ENCODE peak calls at places on chromosomes 16 and 17, in eight cellular contexts. F is GM12864, D is tibial artery, O is kidney, U is stomach, H is heart left ventricle, K is neural progenitor cell, S is cardiac fibroblast. Y is an unnamed sample.

GRCh38 chr17:77839324-77840155 is 119.0 kb upstream of the TNRC6C start:
- DNase-seq in F (no peak), D (no peak), O (no peak), U (no peak), H (no peak), K (no peak), S (no peak), Y (no peak)

GRCh38 chr17:79950711-79951110 is 85.0 kb downstream of the TBC1D16 start:
- DNase-seq in F (no peak), D (peak; percentile 50), O (peak; percentile 39), U (no peak), H (no peak), K (peak; percentile 85), S (no peak), Y (no peak)

GRCh38 chr17:43341705-43342600 is 56.8 kb upstream of the ARL4D start:
- DNase-seq in F (no peak), D (no peak), O (no peak), U (no peak), H (no peak), K (no peak), S (peak; percentile 56), Y (peak; percentile 67)

GRCh38 chr17:20171741-20172377 is 162.7 kb downstream of the SPECC1 start:
- DNase-seq in F (no peak), D (no peak), O (no peak), U (peak; percentile 51), H (no peak), K (no peak), S (peak; percentile 24), Y (no peak)

GRCh38 chr16:58028541-58029070 is 3.1 kb downstream of the MMP15 start:
- DNase-seq in F (no peak), D (no peak), O (peak; percentile 66), U (no peak), H (no peak), K (no peak), S (no peak), Y (no peak)

GRCh38 chr17:41563607-41564006 is 8.3 kb downstream of the KRT9 start:
- DNase-seq in F (no peak), D (no peak), O (no peak), U (no peak), H (no peak), K (no peak), S (no peak), Y (no peak)

GRCh38 chr17:68207651-68208253 is 40.1 kb upstream of the AMZ2 start:
- DNase-seq in F (no peak), D (no peak), O (peak; percentile 76), U (no peak), H (no peak), K (no peak), S (no peak), Y (no peak)

GRCh38 chr16:22782299-22782698 is 31.7 kb upstream of the HS3ST2 start:
- DNase-seq in F (no peak), D (no peak), O (no peak), U (no peak), H (no peak), K (peak; percentile 15), S (no peak), Y (no peak)

GRCh38 chr16:57091990-57092785 is at the start of gene CPNE2:
- DNase-seq in F (no peak), D (peak; percentile 84), O (peak; percentile 85), U (peak; percentile 59), H (peak; percentile 83), K (peak; percentile 83), S (peak; percentile 56), Y (peak; percentile 44)

GRCh38 chr16:84503751-84504395 is 586 bp downstream of the MEAK7 start:
- DNase-seq in F (no peak), D (peak; percentile 64), O (no peak), U (no peak), H (no peak), K (peak; percentile 22), S (peak; percentile 6), Y (peak; percentile 51)

GRCh38 chr17:76687278-76688164 is 23.2 kb downstream of the MXRA7 start:
- DNase-seq in F (no peak), D (peak; percentile 91), O (no peak), U (no peak), H (peak; percentile 61), K (no peak), S (no peak), Y (peak; percentile 38)

GRCh38 chr17:63975541-63976092 is 2.9 kb upstream of the SCN4A start:
- DNase-seq in F (no peak), D (no peak), O (no peak), U (no peak), H (no peak), K (no peak), S (no peak), Y (no peak)

GRCh38 chr17:80743181-80743771 is 198.6 kb downstream of the RPTOR start:
- DNase-seq in F (no peak), D (no peak), O (no peak), U (no peak), H (no peak), K (no peak), S (no peak), Y (no peak)

GRCh38 chr17:42680331-42680808 is 1.3 kb downstream of the CCR10 start:
- DNase-seq in F (no peak), D (peak; percentile 77), O (peak; percentile 85), U (no peak), H (peak; percentile 57), K (no peak), S (no peak), Y (peak; percentile 43)

GRCh38 chr17:62718420-62718819 is 89.7 kb downstream of the MARCHF10 start:
- DNase-seq in F (no peak), D (no peak), O (no peak), U (no peak), H (no peak), K (no peak), S (peak; percentile 71), Y (no peak)

GRCh38 chr17:62717589-62718342 is 90.3 kb downstream of the MRC2 start:
- DNase-seq in F (no peak), D (no peak), O (no peak), U (no peak), H (no peak), K (no peak), S (no peak), Y (no peak)

GRCh38 chr17:62719586-62719985 is 88.5 kb downstream of the MARCHF10 start:
- DNase-seq in F (no peak), D (no peak), O (no peak), U (no peak), H (no peak), K (no peak), S (no peak), Y (no peak)

GRCh38 chr17:62722625-62723024 is 85.5 kb downstream of the MARCHF10 start:
- DNase-seq in F (no peak), D (no peak), O (no peak), U (no peak), H (no peak), K (no peak), S (no peak), Y (no peak)

GRCh38 chr17:62720126-62720850 is 87.8 kb downstream of the MARCHF10 start:
- DNase-seq in F (peak; percentile 41), D (no peak), O (no peak), U (no peak), H (no peak), K (peak; percentile 33), S (no peak), Y (no peak)
- TF ChIP-seq CTCF in F (peak; percentile 38), D (no peak), O (no peak), U (no peak), H (no peak), K (peak; percentile 44), S (peak; percentile 41), Y (no peak)

GRCh38 chr16:86424968-86425367 is 85.4 kb upstream of the FOXF1 start:
- DNase-seq in F (no peak), D (no peak), O (no peak), U (no peak), H (no peak), K (peak; percentile 30), S (no peak), Y (peak; percentile 9)

GRCh38 chr16:86428729-86429472 is 81.4 kb upstream of the FOXF1 start:
- DNase-seq in F (no peak), D (no peak), O (peak; percentile 61), U (no peak), H (no peak), K (no peak), S (no peak), Y (no peak)

GRCh38 chr16:86427327-86427935 is 82.9 kb upstream of the FOXF1 start:
- DNase-seq in F (no peak), D (no peak), O (no peak), U (no peak), H (no peak), K (no peak), S (no peak), Y (no peak)

GRCh38 chr16:86424413-86424812 is 85.9 kb upstream of the FOXF1 start:
- DNase-seq in F (no peak), D (no peak), O (no peak), U (no peak), H (no peak), K (peak; percentile 75), S (no peak), Y (no peak)

DNA sequence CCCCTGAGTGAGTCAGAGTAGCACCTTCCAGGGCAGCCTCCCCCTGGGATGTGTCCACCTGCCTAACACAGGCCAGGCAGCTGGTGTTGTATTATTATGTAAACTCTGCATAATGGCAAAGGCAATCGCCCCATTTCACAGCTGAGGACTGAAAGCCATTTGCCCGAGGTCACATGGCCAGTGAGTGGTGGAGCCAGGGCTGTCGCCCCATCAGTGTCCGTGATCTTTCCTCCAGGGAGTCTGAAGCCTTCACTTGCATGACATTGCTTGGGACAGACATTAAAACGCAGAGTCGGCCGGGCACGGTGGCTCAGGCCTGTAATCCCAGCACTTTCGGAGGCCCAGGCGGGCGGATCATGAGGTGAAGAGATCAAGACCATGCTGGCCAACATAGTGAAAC is 84.1 kb upstream of the FOXF1 start:
- DNase-seq in F (no peak), D (no peak), O (no peak), U (no peak), H (no peak), K (no peak), S (no peak), Y (no peak)
- H3K4me3 ChIP-seq in F (no peak overlapping the region), D (no peak overlapping the region), O (no peak overlapping the region), U (no peak overlapping the region), H (no peak overlapping the region), K (no peak overlapping the region), S (no peak overlapping the region), Y (no peak overlapping the region)

GRCh38 chr16:31202402-31203385 is at the start of gene PYCARD:
- DNase-seq in F (no peak), D (peak; percentile 77), O (peak; percentile 86), U (peak; percentile 45), H (peak; percentile 73), K (peak; percentile 49), S (peak; percentile 50), Y (peak; percentile 38)
- TF ChIP-seq CTCF in F (no peak), D (no peak), O (no peak), U (no peak), H (no peak), K (no peak), S (no peak), Y (no peak)

DNA sequence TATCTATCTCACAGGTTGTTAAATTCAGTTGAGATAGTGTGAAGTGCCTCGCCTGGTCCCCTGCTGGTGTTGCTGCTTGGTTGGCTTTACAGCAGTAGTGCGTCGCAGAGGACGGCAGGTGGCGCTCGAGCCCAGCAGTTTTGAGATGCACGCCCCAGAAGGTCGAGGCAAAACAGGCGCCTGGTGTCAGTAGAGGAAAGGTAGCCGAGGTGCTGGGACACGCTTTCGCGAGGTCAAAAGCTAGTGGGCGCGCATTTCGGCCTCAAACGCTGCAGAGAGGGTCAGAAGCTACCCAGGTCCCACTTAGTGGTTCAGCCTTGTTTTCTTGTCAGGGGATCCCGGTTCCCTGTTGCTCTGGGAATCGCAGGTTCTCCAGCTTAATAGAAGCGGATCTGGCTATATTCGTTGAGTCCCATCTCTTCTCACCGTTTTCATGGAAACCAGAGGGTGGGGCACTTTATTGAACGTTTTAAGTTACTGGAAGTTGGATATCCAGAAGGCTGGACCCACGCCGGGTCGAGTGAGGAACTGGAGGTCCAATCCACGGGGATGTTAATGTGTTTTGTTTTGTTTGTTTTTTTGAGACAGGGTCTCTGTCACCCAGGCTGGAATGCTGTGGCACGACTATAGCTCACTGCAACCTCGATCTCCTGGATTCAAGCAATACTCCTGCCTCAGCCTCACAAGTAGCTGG is 10.3 kb upstream of the ZFP90 start:
- DNase-seq in F (peak; percentile 60), D (peak; percentile 89), O (peak; percentile 92), U (peak; percentile 90), H (peak; percentile 80), K (peak; percentile 91), S (peak; percentile 81), Y (peak; percentile 62)
- H3K4me3 ChIP-seq in F (no peak overlapping the region), D (peak overlapping the region; percentile 33), O (peak overlapping the region; percentile 82), U (peak overlapping the region; percentile 2), H (no peak overlapping the region), K (no peak overlapping the region), S (no peak overlapping the region), Y (peak overlapping the region; percentile 45)

Y was measured in foreskin fibroblast.